ENCODE peak calls at places on chromosomes 6 and 20, in seven cellular contexts. S is GM23338; H is stimulated activated CD8-positive, alpha-beta memory T cell treated with anti-CD3 and anti-CD28 coated beads, Interleukin-12 subunit alpha, Interleukin-12 subunit beta, amount 100 ng/mL, for 4 hours; V is activated naive CD4-positive, alpha-beta T cell treated with anti-CD3 and anti-CD28 coated beads, Interleukin-2, amount 10 ng/mL, durations not matched to agents 7 days and 5 days; J is mesendoderm; T is aorta; W is iPS-NIHi11. M is an unnamed sample.

GRCh38 chr6:113732384-113732966 is 124.7 kb upstream of the MARCKS start:
- DNase-seq in S (no peak), H (no peak), V (no peak), J (no peak), T (no peak), W (no peak), M (no peak)

GRCh38 chr6:44805239-44805849 is 417.8 kb downstream of the CDC5L start:
- DNase-seq in S (no peak), H (no peak), V (no peak), J (no peak), T (no peak), W (no peak), M (no peak)

GRCh38 chr6:65638047-65638831 is 68.8 kb downstream of the EYS start:
- DNase-seq in S (peak), H (no peak), V (no peak), J (peak), T (peak), W (peak), M (peak)

GRCh38 chr6:143427109-143427817 is 23.2 kb downstream of the ADAT2 start:
- DNase-seq in S (peak), H (peak), V (peak), J (peak), T (peak), W (peak), M (peak)

GRCh38 chr20:18973499-18974173 is 160.1 kb downstream of the SCP2D1 start:
- DNase-seq in S (no peak), H (no peak), V (no peak), J (no peak), T (peak), W (no peak), M (no peak)

GRCh38 chr6:72724545-72724944 is 102.7 kb downstream of the KCNQ5 start:
- DNase-seq in S (no peak), H (no peak), V (no peak), J (no peak), T (no peak), W (no peak), M (no peak)

GRCh38 chr20:63309261-63310071 is 16.5 kb downstream of the COL20A1 start:
- DNase-seq in S (peak), H (no peak), V (peak), J (peak), T (no peak), W (peak), M (peak)

GRCh38 chr6:38143191-38144154 is 323.9 kb downstream of the ZFAND3 start:
- DNase-seq in S (no peak), H (no peak), V (no peak), J (no peak), T (no peak), W (no peak), M (no peak)

GRCh38 chr6:106520711-106521367 is 108.5 kb downstream of the RTN4IP1 start:
- DNase-seq in S (no peak), H (peak), V (peak), J (no peak), T (no peak), W (no peak), M (no peak)

GRCh38 chr20:37649017-37649416 is 44.8 kb upstream of the CTNNBL1 start:
- DNase-seq in S (no peak), H (no peak), V (no peak), J (no peak), T (no peak), W (no peak), M (no peak)

GRCh38 chr20:35167787-35168186 is 4.1 kb upstream of the PROCR start:
- DNase-seq in S (no peak), H (no peak), V (no peak), J (no peak), T (no peak), W (no peak), M (no peak)

GRCh38 chr20:43843096-43843964 is 71.3 kb upstream of the TOX2 start:
- DNase-seq in S (no peak), H (no peak), V (no peak), J (no peak), T (no peak), W (no peak), M (no peak)

GRCh38 chr6:152478377-152479010 is 158.7 kb downstream of the SYNE1 start:
- DNase-seq in S (no peak), H (no peak), V (no peak), J (no peak), T (no peak), W (no peak), M (no peak)

GRCh38 chr20:35279533-35280174 is 1.7 kb upstream of the MMP24OS start:
- DNase-seq in S (no peak), H (no peak), V (no peak), J (no peak), T (no peak), W (no peak), M (no peak)

GRCh38 chr20:8568068-8568467 is 436.0 kb downstream of the PLCB1 start:
- DNase-seq in S (no peak), H (no peak), V (no peak), J (no peak), T (no peak), W (no peak), M (no peak)

M was measured in ELF-1.